ENCODE peak calls at places on chromosomes 6 and 20, in four cellular contexts. L is prostate gland, U is right lobe of liver, Q is A549. E is an unnamed sample.

GRCh38 chr6:160261991-160262718 is 3.5 kb upstream of the SLC22A2 start:
- DNase-seq in L (no peak), U (no peak), Q (peak; percentile 47), E (no peak)

GRCh38 chr6:24883618-24884017 is 52.1 kb downstream of the RIPOR2 start:
- DNase-seq in L (no peak), U (no peak), Q (no peak), E (no peak)

GRCh38 chr6:46637145-46637544 is 15.5 kb downstream of the CYP39A1 start:
- DNase-seq in L (no peak), U (no peak), Q (no peak), E (no peak)

GRCh38 chr6:79984261-79984660 is 20.2 kb upstream of the TTK start:
- DNase-seq in L (peak; percentile 6), U (no peak), Q (no peak), E (no peak)

GRCh38 chr6:54817236-54817635 is 29.3 kb upstream of the FAM83B start:
- DNase-seq in L (no peak), U (no peak), Q (no peak), E (no peak)

GRCh38 chr20:14711681-14712080 is 374.3 kb upstream of the FLRT3 start:
- DNase-seq in L (no peak), U (no peak), Q (no peak), E (no peak)

GRCh38 chr6:118542184-118542952 is 5.7 kb upstream of the PLN start:
- DNase-seq in L (no peak), U (no peak), Q (no peak), E (no peak)

GRCh38 chr20:43900496-43900895 is 14.2 kb upstream of the TOX2 start:
- DNase-seq in L (no peak), U (no peak), Q (no peak), E (no peak)

GRCh38 chr20:1225729-1226313 is at the start of gene RAD21L1:
- DNase-seq in L (peak; percentile 70), U (peak; percentile 90), Q (peak; percentile 92), E (peak; percentile 87)

GRCh38 chr6:91634791-91635190 is 1047.9 kb upstream of the MAP3K7 start:
- DNase-seq in L (no peak), U (no peak), Q (no peak), E (no peak)

GRCh38 chr6:102736941-102737368 is 1343.4 kb downstream of the GRIK2 start:
- DNase-seq in L (no peak), U (no peak), Q (no peak), E (no peak)

GRCh38 chr6:162055365-162055764 is 672.2 kb downstream of the PRKN start:
- DNase-seq in L (no peak), U (no peak), Q (no peak), E (no peak)

GRCh38 chr20:23356203-23356602 is 5.6 kb downstream of the NXT1 start:
- DNase-seq in L (no peak), U (peak; percentile 57), Q (no peak), E (no peak)

GRCh38 chr6:140320081-140320798 is 945.8 kb upstream of the CITED2 start:
- DNase-seq in L (no peak), U (no peak), Q (no peak), E (no peak)

DNA sequence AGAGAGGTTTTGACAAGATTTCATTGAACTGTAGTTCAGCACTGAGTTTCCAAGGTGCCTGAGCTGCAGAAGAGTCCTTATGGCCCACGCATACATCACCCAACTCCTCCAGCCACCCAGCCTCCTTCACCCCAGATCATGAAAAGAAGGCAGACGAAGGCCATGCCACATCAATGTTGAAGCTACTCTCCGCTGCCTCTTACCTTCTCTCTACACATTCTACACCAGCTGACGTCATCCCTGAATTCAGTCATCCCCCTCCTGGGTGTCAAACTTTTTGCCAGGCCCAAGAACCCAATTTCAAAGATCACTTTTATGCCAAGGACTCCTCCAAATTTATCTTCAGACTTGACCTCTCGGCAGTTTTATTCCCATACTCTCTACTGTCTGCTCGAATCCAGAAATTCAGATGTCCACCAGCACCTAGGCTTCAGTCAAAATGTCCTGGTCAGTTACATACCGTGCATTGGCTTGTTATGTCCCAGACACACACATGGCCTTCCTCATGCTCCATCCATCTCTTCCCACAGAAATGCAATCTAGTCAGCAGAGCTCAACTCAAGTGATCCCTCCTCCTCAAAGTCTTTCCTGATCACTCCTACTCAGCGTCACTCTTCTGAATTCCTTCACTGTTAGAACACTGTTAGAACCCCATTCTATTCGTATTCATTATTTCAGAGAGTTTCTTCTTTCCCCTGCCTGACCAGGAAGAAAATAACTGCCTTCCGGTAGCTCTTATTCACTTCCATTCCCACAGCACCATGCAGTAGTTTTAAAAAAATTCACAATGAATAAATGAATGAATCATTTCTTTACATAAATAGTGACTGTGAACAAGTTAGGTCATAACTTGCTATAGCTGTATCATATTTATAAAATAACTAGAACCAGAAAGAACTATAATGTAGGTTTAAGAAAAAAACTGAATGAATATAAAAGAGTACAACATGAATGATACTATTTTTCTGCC is 11.5 kb downstream of the ATXN1 start:
- DNase-seq in L (no peak), U (no peak), Q (no peak), E (no peak)
- H3K4me1 ChIP-seq in L (peaks cover 14% of the 10 kb centered on the region), U (peaks cover 28% of the 10 kb centered on the region), Q (peaks cover 67% of the 10 kb centered on the region), E (peaks cover 4% of the 10 kb centered on the region)

DNA sequence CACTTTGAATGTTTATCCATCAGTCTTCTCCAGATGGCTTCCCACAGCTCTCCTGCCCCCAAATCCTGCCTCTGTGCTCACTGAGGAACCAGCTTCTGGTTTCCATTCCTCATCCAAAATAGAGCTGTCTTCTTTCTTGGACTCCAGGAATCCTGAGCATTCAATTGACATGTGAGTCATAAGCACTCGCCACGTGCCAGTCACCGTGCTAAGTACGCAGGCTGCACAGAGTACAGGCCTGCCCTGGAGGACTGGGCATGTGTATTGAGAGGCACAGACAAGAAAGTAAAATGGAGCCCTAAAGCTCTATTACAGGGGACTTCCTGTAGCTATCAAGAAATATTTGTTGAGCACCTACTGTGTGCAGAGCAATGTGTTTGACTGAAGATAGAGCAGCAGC is 39.7 kb upstream of the LRFN2 start:
- DNase-seq in L (no peak), U (no peak), Q (no peak), E (no peak)
- TF ChIP-seq POLR2A in L (no peak), U (no peak), Q (no peak), E (no peak)

GRCh38 chr6:120320481-120321162 is 971.1 kb upstream of the MAN1A1 start:
- DNase-seq in L (no peak), U (no peak), Q (no peak), E (no peak)
- H3K27ac ChIP-seq in L (no peak overlapping the region), U (no peak overlapping the region), Q (no peak overlapping the region), E (no peak overlapping the region)

GRCh38 chr6:82987951-82988350 is 77.7 kb downstream of the UBE3D start:
- DNase-seq in L (no peak), U (no peak), Q (no peak), E (no peak)
- H3K4me1 ChIP-seq in L (no peaks in the 10 kb centered on the region), U (no peaks in the 10 kb centered on the region), Q (no peaks in the 10 kb centered on the region), E (no peaks in the 10 kb centered on the region)

E was measured in Peyer's patch.